ENCODE peak calls at places on chromosomes 7 and 10, in six cellular contexts. G is cardiac muscle cell, N is H9, S is heart left ventricle, C is nephron progenitor cell, H is fibroblast of villous mesenchyme. X is an unnamed sample.

GRCh38 chr10:94673614-94674321 is 9.8 kb upstream of the CYP2C18 start:
- DNase-seq in G (no peak), N (no peak), S (no peak), C (no peak), H (no peak), X (no peak)

GRCh38 chr7:80207501-80207900 is 72.9 kb downstream of the GNAI1 start:
- DNase-seq in G (no peak), N (no peak), S (no peak), C (no peak), H (peak), X (no peak)

GRCh38 chr10:104080762-104081161 is 4.9 kb downstream of the COL17A1 start:
- DNase-seq in G (peak), N (no peak), S (no peak), C (no peak), H (peak), X (no peak)

GRCh38 chr10:103799341-103799740 is 56.0 kb downstream of the SH3PXD2A start:
- DNase-seq in G (no peak), N (no peak), S (no peak), C (no peak), H (no peak), X (no peak)

GRCh38 chr7:98249106-98249505 is 2.9 kb downstream of the TECPR1 start:
- DNase-seq in G (no peak), N (no peak), S (peak), C (no peak), H (no peak), X (no peak)

GRCh38 chr10:44906476-44906875 is 4.7 kb upstream of the TMEM72 start:
- DNase-seq in G (no peak), N (no peak), S (no peak), C (no peak), H (peak), X (no peak)

GRCh38 chr7:3533040-3533439 is 232.0 kb downstream of the SDK1 start:
- DNase-seq in G (no peak), N (no peak), S (no peak), C (no peak), H (no peak), X (no peak)

GRCh38 chr10:124742418-124743187 is 1.6 kb downstream of the FAM53B start:
- DNase-seq in G (peak), N (no peak), S (no peak), C (peak), H (peak), X (peak)

GRCh38 chr10:52539463-52539862 is 225.4 kb downstream of the DKK1 start:
- DNase-seq in G (no peak), N (no peak), S (no peak), C (no peak), H (no peak), X (no peak)

GRCh38 chr7:73742753-73743641 is 4.4 kb upstream of the ABHD11 start:
- DNase-seq in G (peak), N (peak), S (no peak), C (peak), H (no peak), X (peak)

GRCh38 chr10:124052561-124052960 is 40.8 kb downstream of the CHST15 start:
- DNase-seq in G (no peak), N (no peak), S (no peak), C (no peak), H (no peak), X (no peak)

GRCh38 chr10:122007415-122007814 is 18.5 kb downstream of the TACC2 start:
- DNase-seq in G (no peak), N (no peak), S (no peak), C (no peak), H (no peak), X (no peak)

GRCh38 chr7:114865564-114865963 is 56.3 kb upstream of the MDFIC start:
- DNase-seq in G (peak), N (peak), S (peak), C (peak), H (peak), X (peak)

GRCh38 chr7:26627871-26628270 is 236.5 kb downstream of the SKAP2 start:
- DNase-seq in G (no peak), N (no peak), S (no peak), C (peak), H (no peak), X (no peak)

GRCh38 chr10:78764436-78764835 is 304.3 kb upstream of the ZMIZ1 start:
- DNase-seq in G (no peak), N (no peak), S (no peak), C (no peak), H (no peak), X (no peak)
- TF ChIP-seq CTCF in G (no peak), N (no peak), S (no peak), C (no peak), H (no peak), X (no peak)

DNA sequence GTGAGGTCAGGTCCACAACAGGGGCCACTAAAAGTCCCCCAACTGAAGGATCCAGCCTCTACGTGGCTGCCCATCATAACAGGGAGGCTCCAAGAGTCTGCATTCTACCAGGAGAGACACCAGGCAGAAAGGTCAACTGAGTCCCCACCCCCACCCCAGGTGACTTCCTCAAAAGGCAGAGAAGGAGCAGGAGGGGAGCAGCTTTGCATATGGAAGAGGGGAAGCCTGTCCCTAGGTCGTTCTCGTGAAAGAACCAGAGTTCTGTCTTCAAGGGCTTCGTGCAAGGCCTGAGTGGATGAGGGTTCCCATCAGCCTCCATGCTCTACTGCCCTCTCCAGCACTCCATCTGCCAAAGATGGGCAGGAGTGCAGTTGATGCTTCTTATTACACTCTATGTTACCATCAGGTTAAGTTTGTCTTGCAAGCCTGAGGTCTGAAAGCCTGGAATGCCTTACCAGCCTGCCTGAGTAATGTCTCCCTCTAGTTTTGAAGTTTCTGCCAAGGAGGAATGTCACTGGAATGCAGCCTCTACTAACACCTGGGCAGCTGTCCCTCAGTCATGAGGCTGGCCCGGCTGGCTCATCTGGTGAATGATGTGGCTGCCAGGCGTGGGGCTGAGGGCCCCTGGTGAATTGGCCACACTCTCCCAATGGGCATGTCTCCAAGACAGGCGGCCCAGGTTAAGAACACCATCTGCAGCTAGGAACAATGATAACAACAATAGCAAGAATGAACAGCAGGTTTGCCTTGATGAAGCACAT is 54.3 kb upstream of the SMNDC1 start:
- DNase-seq in G (peak), N (peak), S (no peak), C (no peak), H (no peak), X (no peak)
- TF ChIP-seq CTCF in G (no peak), N (no peak), S (no peak), C (no peak), H (no peak), X (no peak)

DNA sequence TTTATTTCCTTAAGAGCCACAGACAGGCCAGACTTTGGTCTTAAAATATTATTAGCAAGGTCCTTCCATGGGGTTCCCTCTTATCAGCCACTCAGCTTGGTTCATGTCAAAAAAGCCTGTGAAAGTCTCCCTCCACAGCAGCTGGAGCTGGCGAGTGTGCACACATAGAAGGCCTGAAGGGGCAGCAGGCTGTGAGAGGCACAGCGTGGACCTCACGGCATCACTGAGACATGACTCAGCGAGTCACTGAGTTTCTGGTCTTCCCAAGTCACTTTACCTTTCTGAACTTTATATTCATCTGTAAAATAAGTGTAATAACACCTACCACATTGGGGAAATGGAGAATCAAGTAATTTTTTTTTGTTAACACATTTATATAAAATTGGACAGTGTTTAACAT is 8.7 kb downstream of the TAF3 start:
- DNase-seq in G (peak), N (peak), S (no peak), C (no peak), H (peak), X (no peak)
- TF ChIP-seq CTCF in G (peak), N (peak), S (no peak), C (no peak), H (peak), X (no peak)

GRCh38 chr7:45574521-45575500 is 643 bp downstream of the ADCY1 start:
- DNase-seq in G (peak), N (peak), S (no peak), C (peak), H (peak), X (peak)
- TF ChIP-seq CTCF in G (no peak), N (peak), S (peak), C (no peak), H (peak), X (peak)